ENCODE peak calls at places on chromosome 12, in four cellular contexts. One of them, this sample, is unnamed. For H3K9me3, the result is how much of the 10 kb centered on the place peaks cover.

GRCh38 chr12:95532851-95533250 is 18.4 kb downstream of the USP44 start:
- DNase-seq in cardiac muscle cell: no peak
- DNase-seq in PC-9: no peak
- DNase-seq in endodermal cell: no peak
- DNase-seq in this sample: no peak

GRCh38 chr12:75878382-75878720 is 153.2 kb downstream of the PHLDA1 start:
- DNase-seq in cardiac muscle cell: no peak
- DNase-seq in PC-9: no peak
- DNase-seq in endodermal cell: no peak
- DNase-seq in this sample: no peak

GRCh38 chr12:47777741-47778558 is 4.9 kb downstream of the SLC48A1 start:
- DNase-seq in cardiac muscle cell: no peak
- DNase-seq in PC-9: peak
- DNase-seq in endodermal cell: no peak
- DNase-seq in this sample: no peak

GRCh38 chr12:119594772-119595445 is 1.3 kb downstream of the TMEM233 start:
- DNase-seq in cardiac muscle cell: peak
- DNase-seq in PC-9: no peak
- DNase-seq in endodermal cell: peak
- DNase-seq in this sample: no peak

GRCh38 chr12:27180862-27181261 is 63.2 kb upstream of the STK38L start:
- DNase-seq in cardiac muscle cell: no peak
- DNase-seq in PC-9: no peak
- DNase-seq in endodermal cell: no peak
- DNase-seq in this sample: no peak

GRCh38 chr12:12997734-12998133 is 2.3 kb downstream of the HEBP1 start:
- DNase-seq in cardiac muscle cell: no peak
- DNase-seq in PC-9: no peak
- DNase-seq in endodermal cell: no peak
- DNase-seq in this sample: no peak

GRCh38 chr12:59820594-59821011 is 224.8 kb downstream of the SLC16A7 start:
- DNase-seq in cardiac muscle cell: no peak
- DNase-seq in PC-9: no peak
- DNase-seq in endodermal cell: no peak
- DNase-seq in this sample: no peak

GRCh38 chr12:73421832-73422231 is 1115.8 kb upstream of the ATXN7L3B start:
- DNase-seq in cardiac muscle cell: no peak
- DNase-seq in PC-9: no peak
- DNase-seq in endodermal cell: no peak
- DNase-seq in this sample: no peak

GRCh38 chr12:69639400-69640016 is 28.8 kb upstream of the LRRC10 start:
- DNase-seq in cardiac muscle cell: peak
- DNase-seq in PC-9: no peak
- DNase-seq in endodermal cell: peak
- DNase-seq in this sample: peak

GRCh38 chr12:52236386-52237050 is 3.5 kb downstream of the KRT7 start:
- DNase-seq in cardiac muscle cell: no peak
- DNase-seq in PC-9: peak
- DNase-seq in endodermal cell: no peak
- DNase-seq in this sample: no peak

DNA sequence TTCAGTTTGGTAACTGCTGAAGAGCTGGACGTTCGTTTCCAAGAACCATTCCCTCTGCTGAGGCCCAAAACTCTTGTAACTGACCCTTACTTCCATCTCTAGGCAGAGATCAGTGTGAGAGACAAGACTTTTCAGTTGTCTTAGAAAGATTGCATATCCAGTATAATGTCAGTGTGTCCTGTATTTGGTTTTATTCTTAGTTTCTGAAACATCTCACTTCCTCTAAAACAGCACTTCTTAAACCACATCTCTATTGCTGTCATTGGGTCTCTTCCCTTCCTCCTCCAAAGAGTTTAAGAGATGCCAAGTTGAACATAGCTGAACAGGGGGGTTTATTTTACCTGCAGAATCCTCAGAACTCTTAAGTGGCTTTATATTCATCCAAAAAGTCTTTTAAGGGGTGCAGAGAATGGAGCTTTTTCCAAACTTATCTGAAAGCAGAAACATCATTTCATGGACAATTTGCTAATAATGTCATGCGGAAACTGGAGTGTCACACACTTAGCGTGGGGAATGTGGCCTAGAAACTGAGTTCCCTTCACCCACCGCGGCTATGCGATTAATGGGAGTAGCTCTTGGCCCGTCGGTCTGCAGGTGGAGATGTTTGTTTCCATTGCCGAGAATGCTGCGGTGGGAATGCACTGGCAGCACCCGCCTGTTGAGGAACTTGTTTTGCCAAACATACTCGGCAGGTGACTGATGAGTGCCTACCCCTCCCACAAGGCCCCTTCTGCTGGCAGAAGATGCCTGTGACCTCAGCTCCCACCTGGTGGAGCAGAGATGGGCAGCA is 148.2 kb downstream of the ADGRD1 start:
- DNase-seq in cardiac muscle cell: no peak
- DNase-seq in PC-9: no peak
- DNase-seq in endodermal cell: no peak
- DNase-seq in this sample: no peak
- H3K9me3 ChIP-seq in cardiac muscle cell: under half
- H3K9me3 ChIP-seq in PC-9: under half
- H3K9me3 ChIP-seq in endodermal cell: under half
- H3K9me3 ChIP-seq in this sample: under half

GRCh38 chr12:133124674-133125073 is 5.4 kb downstream of the ZNF891 start:
- DNase-seq in cardiac muscle cell: no peak
- DNase-seq in PC-9: no peak
- DNase-seq in endodermal cell: no peak
- DNase-seq in this sample: no peak

GRCh38 chr12:133120385-133121191 is 9.5 kb downstream of the ZNF891 start:
- DNase-seq in cardiac muscle cell: no peak
- DNase-seq in PC-9: no peak
- DNase-seq in endodermal cell: no peak
- DNase-seq in this sample: no peak
- H3K9me3 ChIP-seq in cardiac muscle cell: under half
- H3K9me3 ChIP-seq in PC-9: half or more
- H3K9me3 ChIP-seq in endodermal cell: half or more
- H3K9me3 ChIP-seq in this sample: under half

GRCh38 chr12:111905502-111905901 is 63.5 kb downstream of the MAPKAPK5 start:
- DNase-seq in cardiac muscle cell: no peak
- DNase-seq in PC-9: no peak
- DNase-seq in endodermal cell: no peak
- DNase-seq in this sample: no peak

GRCh38 chr12:111901182-111901581 is 59.2 kb downstream of the MAPKAPK5 start:
- DNase-seq in cardiac muscle cell: no peak
- DNase-seq in PC-9: no peak
- DNase-seq in endodermal cell: no peak
- DNase-seq in this sample: no peak

GRCh38 chr12:111907740-111908139 is 65.7 kb downstream of the MAPKAPK5 start:
- DNase-seq in cardiac muscle cell: no peak
- DNase-seq in PC-9: no peak
- DNase-seq in endodermal cell: no peak
- DNase-seq in this sample: no peak

GRCh38 chr12:111904438-111904837 is 62.4 kb downstream of the MAPKAPK5 start:
- DNase-seq in cardiac muscle cell: peak
- DNase-seq in PC-9: no peak
- DNase-seq in endodermal cell: peak
- DNase-seq in this sample: no peak
- H3K9me3 ChIP-seq in cardiac muscle cell: under half
- H3K9me3 ChIP-seq in PC-9: under half
- H3K9me3 ChIP-seq in endodermal cell: under half
- H3K9me3 ChIP-seq in this sample: under half

DNA sequence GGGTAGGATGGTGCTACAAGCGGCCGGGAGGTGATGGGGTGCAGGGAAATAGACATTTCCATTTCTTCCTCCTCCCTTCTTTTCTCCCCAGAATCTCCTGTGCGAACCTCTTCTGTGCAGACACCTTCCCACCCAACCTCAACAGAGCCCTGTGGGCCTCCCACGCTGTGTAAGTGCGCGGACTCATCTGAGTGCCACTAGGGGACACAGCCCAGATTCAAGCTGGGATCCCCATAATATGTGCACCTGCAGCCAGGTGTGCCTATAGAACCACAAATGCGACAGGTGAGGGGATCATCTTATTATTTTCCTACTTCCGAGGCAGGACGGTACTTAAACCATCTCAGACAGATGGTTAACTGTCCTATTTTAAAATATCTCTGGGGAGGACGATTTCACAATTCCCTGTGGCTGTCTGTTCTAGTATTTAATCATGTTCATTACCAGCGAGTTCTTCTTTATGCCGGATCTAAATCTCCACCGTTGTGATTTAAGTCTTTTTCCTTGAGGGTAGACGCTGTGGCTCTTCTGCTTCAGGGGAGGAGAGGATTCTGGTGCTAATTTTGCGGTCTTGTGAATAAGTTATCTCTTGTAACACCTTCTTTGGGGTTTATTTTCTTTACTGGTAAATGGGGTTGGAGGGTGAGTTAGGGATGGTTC is 17.2 kb upstream of the CACNA1C start:
- DNase-seq in cardiac muscle cell: no peak
- DNase-seq in PC-9: no peak
- DNase-seq in endodermal cell: no peak
- DNase-seq in this sample: no peak
- H3K9me3 ChIP-seq in cardiac muscle cell: under half
- H3K9me3 ChIP-seq in PC-9: under half
- H3K9me3 ChIP-seq in endodermal cell: under half
- H3K9me3 ChIP-seq in this sample: under half

GRCh38 chr12:34046570-34046969 is 24.3 kb downstream of the ALG10 start:
- DNase-seq in cardiac muscle cell: no peak
- DNase-seq in PC-9: no peak
- DNase-seq in endodermal cell: no peak
- DNase-seq in this sample: no peak

GRCh38 chr12:34048714-34049113 is 26.4 kb downstream of the ALG10 start:
- DNase-seq in cardiac muscle cell: no peak
- DNase-seq in PC-9: no peak
- DNase-seq in endodermal cell: no peak
- DNase-seq in this sample: no peak

DNA sequence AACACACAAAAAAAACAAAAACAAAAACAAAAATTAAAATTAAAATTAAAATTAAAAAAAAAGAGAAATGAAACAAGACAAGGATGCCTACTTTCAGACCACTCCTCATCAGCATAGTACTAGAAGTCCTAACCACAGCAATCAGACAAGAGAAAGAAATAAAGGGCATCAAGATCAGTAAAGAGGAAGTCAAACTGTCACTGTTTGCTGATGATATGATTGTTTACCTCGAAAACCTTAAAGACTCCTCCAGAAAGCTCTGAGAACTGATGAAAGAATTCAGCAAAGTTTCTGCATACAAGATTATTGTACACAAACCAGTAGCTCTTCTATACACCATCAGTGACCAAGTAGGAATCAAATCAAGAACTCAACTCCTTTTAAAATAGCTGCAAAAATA is 29.2 kb downstream of the ALG10 start:
- DNase-seq in cardiac muscle cell: no peak
- DNase-seq in PC-9: no peak
- DNase-seq in endodermal cell: no peak
- DNase-seq in this sample: no peak
- H3K9me3 ChIP-seq in cardiac muscle cell: under half
- H3K9me3 ChIP-seq in PC-9: under half
- H3K9me3 ChIP-seq in endodermal cell: half or more
- H3K9me3 ChIP-seq in this sample: under half

DNA sequence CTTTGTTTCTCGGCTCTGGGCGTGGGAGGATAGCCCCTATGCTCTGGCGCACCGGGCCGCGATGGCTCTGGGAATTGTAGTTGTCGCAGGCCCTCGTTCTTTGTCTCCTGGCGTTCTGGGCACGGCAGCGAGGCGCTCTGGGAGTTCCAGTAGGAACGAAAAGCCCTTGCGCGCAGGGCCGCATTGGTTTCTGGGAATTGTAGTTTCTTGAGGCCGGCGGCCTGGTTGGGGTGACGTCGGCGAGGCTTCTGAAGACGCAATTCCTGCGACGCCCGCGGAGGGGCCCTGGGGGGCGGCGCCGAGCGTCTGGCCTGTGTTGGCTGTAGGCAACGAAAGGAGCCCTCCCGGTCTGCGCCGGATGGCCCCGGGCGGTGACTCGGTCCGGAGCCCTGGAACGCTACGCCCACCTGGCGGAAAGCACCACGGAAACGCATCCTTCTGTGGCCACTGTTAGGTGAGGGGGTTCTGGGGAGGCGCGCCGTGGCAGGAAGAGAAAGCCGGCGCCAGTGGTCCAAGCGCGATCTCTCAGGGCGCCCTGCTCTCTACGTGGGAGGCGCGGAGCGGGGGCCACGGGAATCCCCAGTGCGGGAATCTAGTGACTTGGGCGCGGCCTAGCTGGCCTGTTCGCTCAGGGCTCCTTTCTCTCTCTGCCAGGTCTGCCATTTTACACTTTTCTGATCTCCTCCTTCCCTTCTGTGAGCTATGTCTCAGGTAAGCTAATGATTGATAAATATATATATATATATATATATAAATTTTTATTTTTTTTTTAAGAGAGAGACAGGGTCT is at the start of gene ZNF140:
- DNase-seq in cardiac muscle cell: peak
- DNase-seq in PC-9: peak
- DNase-seq in endodermal cell: peak
- DNase-seq in this sample: peak
- H3K9me3 ChIP-seq in cardiac muscle cell: under half
- H3K9me3 ChIP-seq in PC-9: half or more
- H3K9me3 ChIP-seq in endodermal cell: half or more
- H3K9me3 ChIP-seq in this sample: under half

GRCh38 chr12:34392741-34393085 is 370.4 kb downstream of the ALG10 start:
- DNase-seq in cardiac muscle cell: no peak
- DNase-seq in PC-9: no peak
- DNase-seq in endodermal cell: no peak
- DNase-seq in this sample: no peak

GRCh38 chr12:34389378-34390170 is 367.3 kb downstream of the ALG10 start:
- DNase-seq in cardiac muscle cell: no peak
- DNase-seq in PC-9: no peak
- DNase-seq in endodermal cell: no peak
- DNase-seq in this sample: no peak

GRCh38 chr12:34391771-34392581 is 369.7 kb downstream of the ALG10 start:
- DNase-seq in cardiac muscle cell: no peak
- DNase-seq in PC-9: no peak
- DNase-seq in endodermal cell: peak
- DNase-seq in this sample: no peak

GRCh38 chr12:34390171-34390841 is 368.0 kb downstream of the ALG10 start:
- DNase-seq in cardiac muscle cell: no peak
- DNase-seq in PC-9: no peak
- DNase-seq in endodermal cell: peak
- DNase-seq in this sample: no peak

DNA sequence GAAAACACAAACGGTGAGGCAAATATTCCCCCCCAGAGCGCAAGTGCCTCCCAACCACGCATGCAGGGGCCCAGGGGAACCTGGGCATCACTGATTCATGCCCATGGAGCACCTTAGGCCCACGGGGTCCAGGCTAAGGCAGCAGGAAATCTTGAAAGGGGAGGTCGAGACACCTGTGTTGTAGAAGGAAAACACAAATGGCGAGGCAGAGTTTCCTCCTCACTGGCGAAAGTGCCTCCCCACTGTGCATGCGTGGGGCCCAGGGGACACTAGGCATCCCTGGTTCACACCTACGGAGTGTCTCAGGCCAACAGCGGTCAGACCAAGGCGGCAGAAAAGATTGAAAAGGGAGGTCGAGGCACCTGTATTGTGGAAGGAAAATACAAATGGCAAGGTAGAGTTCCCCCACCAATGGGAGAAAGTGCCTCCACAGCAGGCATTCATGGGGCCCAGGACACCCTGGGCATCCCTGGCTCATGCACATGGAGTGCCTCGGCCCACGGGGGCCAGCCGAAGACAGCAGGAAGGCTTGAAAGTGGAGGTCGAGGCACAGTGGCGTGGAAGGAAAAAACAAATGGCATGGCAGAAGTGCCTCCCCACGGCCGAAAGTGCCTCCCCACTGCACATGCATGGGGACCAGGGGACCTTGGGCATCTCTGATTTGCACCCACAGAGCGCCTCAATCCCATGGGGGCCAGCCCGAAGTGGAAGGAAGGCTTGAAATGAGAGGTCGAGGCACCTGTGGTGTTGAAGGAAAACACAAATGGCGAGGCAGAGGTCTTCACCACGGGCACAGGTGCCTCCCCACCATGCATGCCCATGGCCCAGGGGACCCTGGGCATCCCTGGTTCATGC is 368.8 kb downstream of the ALG10 start:
- DNase-seq in cardiac muscle cell: no peak
- DNase-seq in PC-9: no peak
- DNase-seq in endodermal cell: peak
- DNase-seq in this sample: no peak
- H3K9me3 ChIP-seq in cardiac muscle cell: under half
- H3K9me3 ChIP-seq in PC-9: under half
- H3K9me3 ChIP-seq in endodermal cell: under half
- H3K9me3 ChIP-seq in this sample: half or more